ENCODE peak calls at places on chromosomes 16 and 17, in four cellular contexts. L is mesendoderm, H is IMR-90, W is H1. T is an unnamed sample. For H3K4me1, the result is how much of the 10 kb centered on the place peaks cover.

GRCh38 chr16:4273858-4274291 is 1.1 kb upstream of the TFAP4 start:
- DNase-seq in L (peak), W (no peak), H (peak), T (peak)

GRCh38 chr16:88453621-88454314 is 688 bp downstream of the ZFPM1 start:
- DNase-seq in W (no peak), H (no peak), L (peak), T (no peak)

GRCh38 chr16:75070055-75070841 is 46.3 kb downstream of the LDHD start:
- DNase-seq in W (no peak), L (no peak), H (no peak), T (no peak)

GRCh38 chr16:50917941-50918340 is 176.1 kb downstream of the CYLD start:
- DNase-seq in L (no peak), W (no peak), H (no peak), T (no peak)

GRCh38 chr17:3770471-3770870 is 30.5 kb downstream of the ITGAE start:
- DNase-seq in H (no peak), W (no peak), L (no peak), T (no peak)

GRCh38 chr17:7838291-7839075 is 4.5 kb downstream of the KDM6B start:
- DNase-seq in H (peak), W (no peak), L (peak), T (peak)

GRCh38 chr17:8839410-8839935 is 28.0 kb downstream of the PIK3R6 start:
- DNase-seq in W (no peak), H (no peak), L (no peak), T (no peak)

GRCh38 chr17:77914440-77915254 is 43.9 kb upstream of the TNRC6C start:
- DNase-seq in L (no peak), H (no peak), W (no peak), T (peak)

GRCh38 chr17:61402978-61403845 is 3.6 kb downstream of the TBX2 start:
- DNase-seq in L (no peak), W (no peak), H (peak), T (peak)

GRCh38 chr16:12462690-12463646 is 340.7 kb downstream of the CPPED1 start:
- DNase-seq in W (no peak), H (peak), L (no peak), T (no peak)

GRCh38 chr17:16171613-16172012 is 43.7 kb downstream of the NCOR1 start:
- DNase-seq in H (peak), L (no peak), W (no peak), T (no peak)

GRCh38 chr16:4414187-4414909 is 2.0 kb downstream of the CORO7 start:
- DNase-seq in L (no peak), H (no peak), W (no peak), T (no peak)

GRCh38 chr16:20382202-20382948 is 22.2 kb downstream of the PDILT start:
- DNase-seq in H (no peak), W (no peak), L (no peak), T (no peak)

GRCh38 chr17:16415031-16415924 is at the start of gene TRPV2:
- DNase-seq in L (peak), W (no peak), H (no peak), T (peak)

GRCh38 chr17:65100316-65101140 is 36.6 kb upstream of the RGS9 start:
- DNase-seq in W (peak), L (peak), H (peak), T (peak)

GRCh38 chr16:30004811-30005242 is 6.0 kb downstream of the DOC2A start:
- DNase-seq in L (no peak), W (no peak), H (no peak), T (no peak)

GRCh38 chr17:31549525-31550388 is 158.3 kb downstream of the RAB11FIP4 start:
- DNase-seq in H (peak), W (peak), L (peak), T (peak)

GRCh38 chr17:81334987-81335386 is 39.9 kb upstream of the SLC38A10 start:
- DNase-seq in H (no peak), L (no peak), W (no peak), T (no peak)

GRCh38 chr17:81336296-81336929 is 41.3 kb upstream of the SLC38A10 start:
- DNase-seq in W (no peak), H (no peak), L (no peak), T (peak)

GRCh38 chr17:81334419-81334896 is 39.4 kb upstream of the SLC38A10 start:
- DNase-seq in W (no peak), L (no peak), H (no peak), T (peak)

GRCh38 chr17:81336930-81337325 is 41.8 kb upstream of the SLC38A10 start:
- DNase-seq in L (no peak), H (no peak), W (no peak), T (peak)

DNA sequence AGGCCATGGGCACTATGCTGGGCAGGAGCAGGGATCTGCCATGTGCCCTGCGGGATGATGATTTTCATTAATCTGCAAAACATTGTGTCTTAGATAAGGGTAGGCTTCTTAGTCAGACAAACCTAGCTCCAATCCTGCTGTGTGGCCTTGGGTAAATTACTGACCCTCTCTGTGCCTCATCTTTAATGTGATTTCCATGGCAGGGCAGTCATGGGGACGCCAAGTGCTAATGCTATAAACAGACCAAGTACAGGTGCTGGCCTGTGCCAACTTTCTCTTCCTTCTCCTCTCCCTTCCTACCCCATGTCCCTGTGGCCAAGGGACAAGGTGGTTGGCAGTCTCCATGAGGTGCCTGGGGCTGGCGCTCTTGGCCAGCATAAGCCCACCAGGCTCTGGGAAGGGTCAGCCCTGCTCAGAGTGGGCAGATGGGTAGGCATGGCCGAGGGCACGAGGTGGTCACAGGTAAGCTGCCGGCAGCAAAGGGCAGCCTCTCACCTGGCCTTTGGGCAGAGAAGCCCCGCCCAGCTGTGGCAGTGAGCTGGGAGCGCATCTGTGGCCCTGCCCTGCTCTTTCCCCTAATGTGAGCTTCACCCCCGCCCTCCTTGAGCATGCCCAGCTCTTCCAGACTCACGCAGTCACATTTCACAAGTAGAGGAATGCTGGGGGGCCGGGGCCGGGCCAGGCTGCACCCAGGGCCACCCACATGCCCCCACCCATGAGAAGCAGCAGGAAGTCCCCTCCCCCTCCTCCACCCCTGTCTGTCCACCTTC is 40.5 kb upstream of the SLC38A10 start:
- DNase-seq in W (no peak), H (no peak), L (no peak), T (peak)
- H3K4me1 ChIP-seq in W (under half), H (under half), L (under half), T (under half)

DNA sequence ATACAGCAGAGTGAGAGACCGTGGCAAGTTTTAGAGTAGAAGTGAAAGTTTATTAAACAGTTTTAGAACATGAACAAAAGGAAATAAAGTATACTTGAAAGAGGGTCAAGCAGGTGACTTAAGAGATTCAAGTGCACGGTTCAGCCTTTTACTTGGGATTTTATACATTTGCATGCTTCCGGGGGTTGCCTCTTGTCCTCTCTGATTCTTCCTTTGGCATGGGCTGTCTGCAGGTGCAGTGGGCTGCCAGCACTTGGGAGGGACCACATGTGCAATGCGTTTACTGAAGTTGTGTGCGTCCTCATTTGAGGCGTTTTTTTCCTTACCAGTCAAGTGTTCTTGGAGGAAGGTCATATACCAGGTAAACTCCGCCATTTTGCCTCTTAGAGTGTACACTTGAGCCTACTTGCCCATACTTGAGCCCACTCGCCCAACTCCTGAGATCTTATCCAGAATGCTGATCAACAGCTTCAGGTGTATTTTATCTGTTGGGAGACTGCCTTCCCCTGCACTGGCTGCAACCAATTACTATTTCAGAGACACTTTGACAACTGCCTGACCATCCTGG is 195.2 kb downstream of the IRX5 start:
- DNase-seq in L (no peak), H (no peak), W (no peak), T (no peak)
- H3K56ac ChIP-seq in L (no peak), H (no peak), W (no peak), T (no peak)

GRCh38 chr17:81924557-81925532 is 2.7 kb downstream of the MAFG start:
- DNase-seq in W (no peak), L (peak), H (no peak), T (peak)
- H3K4me1 ChIP-seq in W (under half), L (under half), H (under half), T (under half)

DNA sequence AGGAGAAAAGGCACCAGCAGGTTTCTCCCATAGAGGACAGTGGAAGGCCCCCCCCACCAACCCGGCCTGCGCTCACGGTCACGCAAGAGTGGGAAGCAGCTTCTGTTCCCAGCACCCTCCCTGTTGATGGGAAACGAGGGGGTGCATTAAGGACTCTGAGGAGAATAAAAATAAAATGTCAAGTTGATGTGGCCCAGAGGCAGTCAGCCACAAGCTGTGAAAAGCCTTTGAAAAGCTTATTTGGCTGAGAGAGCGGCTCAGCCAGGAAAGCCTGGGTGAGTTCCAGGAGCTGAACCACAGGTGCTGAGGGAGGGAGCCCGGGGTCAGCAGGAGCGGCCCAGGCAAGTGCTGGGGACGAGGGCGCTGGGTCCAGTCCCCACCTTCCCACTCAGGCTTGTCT is 26.9 kb upstream of the SPATA32 start:
- DNase-seq in W (no peak), H (no peak), L (no peak), T (no peak)
- H3K56ac ChIP-seq in W (no peak), H (no peak), L (no peak), T (no peak)

GRCh38 chr17:73953206-73954033 is 250.1 kb upstream of the RPL38 start:
- DNase-seq in H (no peak), W (no peak), L (no peak), T (no peak)
- H3K4me1 ChIP-seq in H (under half), W (under half), L (under half), T (under half)

GRCh38 chr16:67659675-67660563 is at the start of gene ACD:
- DNase-seq in L (peak), W (no peak), H (peak), T (peak)
- H3K56ac ChIP-seq in L (peak), W (peak), H (peak), T (no peak)

DNA sequence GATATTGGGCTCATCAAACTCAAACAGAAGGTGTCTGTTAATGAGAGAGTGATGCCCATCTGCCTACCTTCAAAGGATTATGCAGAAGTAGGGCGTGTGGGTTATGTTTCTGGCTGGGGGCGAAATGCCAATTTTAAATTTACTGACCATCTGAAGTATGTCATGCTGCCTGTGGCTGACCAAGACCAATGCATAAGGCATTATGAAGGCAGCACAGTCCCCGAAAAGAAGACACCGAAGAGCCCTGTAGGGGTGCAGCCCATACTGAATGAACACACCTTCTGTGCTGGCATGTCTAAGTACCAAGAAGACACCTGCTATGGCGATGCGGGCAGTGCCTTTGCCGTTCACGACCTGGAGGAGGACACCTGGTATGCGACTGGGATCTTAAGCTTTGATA is 2.6 kb upstream of the HPR start:
- DNase-seq in H (no peak), L (no peak), W (no peak), T (no peak)
- H3K4me1 ChIP-seq in H (under half), L (under half), W (under half), T (under half)

T was measured in H9.